ENCODE peak calls at places on chromosome 6, in nine cellular contexts. F is hepatocyte, S is fibroblast of lung, E is OCI-LY7, Y is K562, A is HepG2, T is SK-N-SH, D is GM23338, K is PC-9. X is an unnamed sample.

GRCh38 chr6:90110971-90111370 is 185.7 kb downstream of the BACH2 start:
- DNase-seq in S (no peak), A (no peak), T (no peak), Y (no peak), K (no peak), E (no peak), F (no peak), D (no peak), X (no peak)

GRCh38 chr6:16305246-16305725 is 66.9 kb downstream of the GMPR start:
- DNase-seq in F (no peak), A (peak; percentile 88), D (no peak), E (no peak), K (no peak), Y (no peak), S (no peak), T (no peak), X (no peak)

GRCh38 chr6:87407531-87407895 is 259 bp upstream of the CFAP206 start:
- DNase-seq in D (peak; percentile 65), K (no peak), F (peak; percentile 64), A (no peak), S (peak; percentile 37), T (no peak), Y (no peak), E (peak; percentile 33), X (peak; percentile 90)

GRCh38 chr6:42148058-42148457 is 5.6 kb upstream of the C6orf132 start:
- DNase-seq in K (peak; percentile 51), T (no peak), E (no peak), F (peak; percentile 76), A (no peak), S (peak; percentile 51), Y (no peak), D (no peak), X (peak; percentile 81)

GRCh38 chr6:47203968-47204611 is 105.6 kb downstream of the TNFRSF21 start:
- DNase-seq in T (no peak), S (no peak), A (peak; percentile 34), Y (no peak), K (no peak), E (no peak), F (no peak), D (no peak), X (no peak)

GRCh38 chr6:79524065-79524464 is 13.2 kb downstream of the LCA5 start:
- DNase-seq in K (no peak), A (no peak), F (no peak), D (no peak), E (no peak), S (no peak), Y (no peak), T (no peak), X (no peak)

GRCh38 chr6:168149015-168149414 is 70.0 kb upstream of the FRMD1 start:
- DNase-seq in S (no peak), F (no peak), E (no peak), A (no peak), K (no peak), Y (no peak), T (no peak), D (no peak), X (no peak)

GRCh38 chr6:168524644-168525043 is 83.7 kb downstream of the SMOC2 start:
- DNase-seq in D (peak; percentile 61), K (no peak), Y (no peak), E (no peak), A (no peak), S (no peak), F (no peak), T (no peak), X (no peak)

GRCh38 chr6:160991411-160992322 is at the start of gene MAP3K4:
- DNase-seq in F (peak; percentile 90), Y (peak; percentile 92), K (peak; percentile 65), T (peak; percentile 90), S (peak; percentile 82), D (peak; percentile 81), A (peak; percentile 62), E (peak; percentile 78), X (peak; percentile 92)

GRCh38 chr6:18471232-18471964 is 84.2 kb downstream of the RNF144B start:
- DNase-seq in E (no peak), T (peak; percentile 6), D (no peak), S (no peak), F (no peak), A (no peak), K (no peak), Y (no peak), X (no peak)

GRCh38 chr6:108235121-108235520 is 25.7 kb downstream of the SNX3 start:
- DNase-seq in Y (no peak), T (no peak), K (no peak), F (no peak), E (no peak), S (no peak), A (no peak), D (no peak), X (no peak)

GRCh38 chr6:144373195-144373594 is 88.1 kb downstream of the UTRN start:
- DNase-seq in Y (no peak), T (no peak), A (no peak), E (no peak), D (no peak), S (no peak), F (no peak), K (no peak), X (no peak)

GRCh38 chr6:144383336-144383735 is 98.2 kb downstream of the UTRN start:
- DNase-seq in K (no peak), Y (no peak), S (no peak), T (no peak), A (no peak), D (no peak), F (no peak), E (no peak), X (no peak)

GRCh38 chr6:144379356-144379755 is 94.2 kb downstream of the UTRN start:
- DNase-seq in K (no peak), D (no peak), Y (no peak), T (no peak), S (peak; percentile 61), E (no peak), A (no peak), F (no peak), X (no peak)

GRCh38 chr6:144377586-144377985 is 92.5 kb downstream of the UTRN start:
- DNase-seq in S (peak; percentile 72), K (no peak), T (no peak), Y (no peak), D (no peak), E (no peak), A (no peak), F (no peak), X (peak; percentile 74)

DNA sequence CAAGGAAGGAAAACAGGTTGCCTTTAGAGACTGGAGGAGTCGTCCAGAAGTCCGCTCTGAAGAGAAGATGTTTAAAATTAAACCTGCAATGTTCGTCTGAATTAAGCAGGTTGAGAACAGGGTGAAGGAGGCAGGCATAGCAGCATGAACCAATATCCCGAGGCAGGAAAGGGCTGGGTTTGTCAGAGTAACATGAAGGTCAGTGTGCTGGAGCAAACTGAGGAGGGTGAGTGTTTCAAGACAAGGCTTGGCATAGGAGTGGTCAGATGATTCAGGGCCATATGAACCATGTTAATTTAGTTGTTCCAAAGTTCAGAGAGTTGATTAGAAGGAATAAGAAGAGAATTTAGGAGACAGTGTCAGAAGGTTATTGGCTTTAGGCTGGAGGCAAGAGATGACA is 93.3 kb downstream of the UTRN start:
- DNase-seq in Y (no peak), S (peak; percentile 15), D (no peak), E (no peak), F (no peak), K (no peak), T (no peak), A (no peak), X (peak; percentile 64)
- H3K79me2 ChIP-seq in Y (no peaks in the 10 kb centered on the region), S (peaks cover 17% of the 10 kb centered on the region), D (peaks cover 86% of the 10 kb centered on the region), E (no peaks in the 10 kb centered on the region), F (peaks cover 67% of the 10 kb centered on the region), K (peaks cover 36% of the 10 kb centered on the region), T (peaks cover 3% of the 10 kb centered on the region), A (peaks cover 91% of the 10 kb centered on the region), X (peaks cover 75% of the 10 kb centered on the region)

GRCh38 chr6:33215281-33215680 is 7.0 kb downstream of the RING1 start:
- DNase-seq in S (no peak), A (no peak), Y (peak; percentile 14), D (no peak), E (no peak), K (no peak), T (no peak), F (no peak), X (no peak)

GRCh38 chr6:33212857-33213165 is 4.5 kb downstream of the RING1 start:
- DNase-seq in T (no peak), K (no peak), Y (no peak), F (no peak), A (no peak), S (no peak), D (no peak), E (no peak), X (peak; percentile 91)

GRCh38 chr6:33213166-33213988 is 5.1 kb downstream of the RING1 start:
- DNase-seq in Y (peak; percentile 22), D (peak; percentile 71), E (no peak), S (no peak), K (no peak), A (no peak), F (no peak), T (peak; percentile 79), X (peak; percentile 88)

GRCh38 chr6:33215761-33216649 is 7.7 kb downstream of the RING1 start:
- DNase-seq in T (no peak), Y (peak; percentile 16), K (no peak), S (no peak), D (no peak), F (no peak), E (no peak), A (no peak), X (no peak)

GRCh38 chr6:33213989-33214335 is 5.7 kb downstream of the RING1 start:
- DNase-seq in T (no peak), S (no peak), D (no peak), E (no peak), K (no peak), Y (peak; percentile 23), F (no peak), A (no peak), X (peak; percentile 88)
- H3K4me3 ChIP-seq in T (peak overlapping the region; percentile 57), S (peak overlapping the region; percentile 49), D (peak overlapping the region; percentile 90), E (no peak overlapping the region), K (no peak overlapping the region), Y (no peak overlapping the region), F (peak overlapping the region; percentile 47), A (peak overlapping the region; percentile 36), X (peak overlapping the region; percentile 76)

GRCh38 chr6:39495023-39495422 is 172.5 kb upstream of the KCNK16 start:
- DNase-seq in D (peak; percentile 23), A (no peak), Y (no peak), T (no peak), E (no peak), S (peak; percentile 13), F (no peak), K (no peak), X (no peak)
- TF ChIP-seq CTCF in D (no peak), A (no peak), Y (no peak), T (no peak), E (no peak), S (no peak), F (no peak), K (no peak), X (no peak)

DNA sequence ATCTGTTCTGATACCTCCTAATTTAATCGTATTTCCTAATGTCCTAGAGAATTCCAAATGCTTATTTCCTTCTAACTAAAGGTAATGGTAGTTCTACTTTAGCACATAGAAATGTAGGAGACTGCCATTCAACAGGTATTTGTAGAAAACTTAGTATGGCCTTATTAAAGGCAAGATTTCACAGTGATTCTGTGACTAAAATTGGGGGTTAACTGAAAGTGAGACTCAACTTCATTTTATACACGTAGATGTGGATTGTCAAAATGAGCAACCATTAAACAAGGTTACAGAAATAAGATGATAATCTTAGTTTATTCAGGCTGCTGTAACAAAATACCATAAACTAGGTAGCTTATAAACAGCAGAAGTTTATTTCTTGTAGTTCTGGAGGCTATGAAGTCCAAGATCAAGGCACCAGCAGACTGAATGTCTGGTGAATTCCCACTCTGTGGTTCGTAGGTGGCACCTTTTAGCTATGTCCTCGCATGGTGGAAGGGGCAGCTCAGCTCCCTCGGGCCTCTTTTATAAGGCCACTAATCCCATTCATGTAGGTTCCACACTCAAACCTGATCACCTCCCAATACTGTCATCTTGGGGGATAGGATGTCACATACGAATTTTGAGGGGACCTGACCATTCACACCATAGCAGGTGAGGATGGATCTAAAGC is 38.7 kb downstream of the TAB2 start:
- DNase-seq in E (no peak), T (no peak), F (no peak), A (no peak), Y (no peak), D (no peak), K (no peak), S (no peak), X (no peak)
- H3K79me2 ChIP-seq in E (peaks cover 87% of the 10 kb centered on the region), T (peaks cover 100% of the 10 kb centered on the region), F (peaks cover 100% of the 10 kb centered on the region), A (peaks cover 67% of the 10 kb centered on the region), Y (peaks cover 65% of the 10 kb centered on the region), D (peaks cover 100% of the 10 kb centered on the region), K (peaks cover 99% of the 10 kb centered on the region), S (peaks cover 40% of the 10 kb centered on the region), X (peaks cover 95% of the 10 kb centered on the region)